ENCODE peak calls at places on chromosomes 2 and 18, in ten cellular contexts. One of them, this sample, is unnamed.

GRCh38 chr2:147288131-147288530 is 556.7 kb upstream of the ACVR2A start:
- DNase-seq in neuronal stem cell: no peak
- DNase-seq in tibial nerve: no peak
- DNase-seq in mammary epithelial cell: peak; percentile 6
- DNase-seq in Panc1: no peak
- DNase-seq in brain microvascular endothelial cell: no peak
- DNase-seq in endodermal cell: no peak
- DNase-seq in spleen: no peak
- DNase-seq in IMR-90: no peak
- DNase-seq in GM23248: no peak
- DNase-seq in this sample: no peak

GRCh38 chr18:51506811-51507210 is 309.3 kb upstream of the MEX3C start:
- DNase-seq in neuronal stem cell: no peak
- DNase-seq in tibial nerve: no peak
- DNase-seq in mammary epithelial cell: no peak
- DNase-seq in Panc1: no peak
- DNase-seq in brain microvascular endothelial cell: no peak
- DNase-seq in endodermal cell: no peak
- DNase-seq in spleen: no peak
- DNase-seq in IMR-90: no peak
- DNase-seq in GM23248: no peak
- DNase-seq in this sample: no peak

GRCh38 chr18:77749189-77749588 is 499.5 kb downstream of the GALR1 start:
- DNase-seq in neuronal stem cell: no peak
- DNase-seq in tibial nerve: no peak
- DNase-seq in mammary epithelial cell: no peak
- DNase-seq in Panc1: no peak
- DNase-seq in brain microvascular endothelial cell: no peak
- DNase-seq in endodermal cell: peak; percentile 84
- DNase-seq in spleen: no peak
- DNase-seq in IMR-90: no peak
- DNase-seq in GM23248: peak; percentile 12
- DNase-seq in this sample: no peak

GRCh38 chr18:34977787-34978532 is 63.3 kb upstream of the MAPRE2 start:
- DNase-seq in neuronal stem cell: no peak
- DNase-seq in tibial nerve: no peak
- DNase-seq in mammary epithelial cell: peak; percentile 66
- DNase-seq in Panc1: no peak
- DNase-seq in brain microvascular endothelial cell: peak; percentile 31
- DNase-seq in endodermal cell: peak; percentile 82
- DNase-seq in spleen: peak; percentile 91
- DNase-seq in IMR-90: peak; percentile 6
- DNase-seq in GM23248: peak; percentile 55
- DNase-seq in this sample: peak; percentile 78

GRCh38 chr18:60100805-60101204 is 201.0 kb downstream of the PMAIP1 start:
- DNase-seq in neuronal stem cell: no peak
- DNase-seq in tibial nerve: no peak
- DNase-seq in mammary epithelial cell: no peak
- DNase-seq in Panc1: no peak
- DNase-seq in brain microvascular endothelial cell: no peak
- DNase-seq in endodermal cell: no peak
- DNase-seq in spleen: no peak
- DNase-seq in IMR-90: no peak
- DNase-seq in GM23248: peak; percentile 0
- DNase-seq in this sample: no peak

GRCh38 chr18:75679347-75679746 is 251.8 kb upstream of the SMIM21 start:
- DNase-seq in neuronal stem cell: no peak
- DNase-seq in tibial nerve: peak; percentile 63
- DNase-seq in mammary epithelial cell: no peak
- DNase-seq in Panc1: no peak
- DNase-seq in brain microvascular endothelial cell: no peak
- DNase-seq in endodermal cell: no peak
- DNase-seq in spleen: no peak
- DNase-seq in IMR-90: no peak
- DNase-seq in GM23248: no peak
- DNase-seq in this sample: no peak

GRCh38 chr2:8380573-8380972 is 301.3 kb upstream of the ID2 start:
- DNase-seq in neuronal stem cell: no peak
- DNase-seq in tibial nerve: no peak
- DNase-seq in mammary epithelial cell: no peak
- DNase-seq in Panc1: no peak
- DNase-seq in brain microvascular endothelial cell: no peak
- DNase-seq in endodermal cell: no peak
- DNase-seq in spleen: no peak
- DNase-seq in IMR-90: no peak
- DNase-seq in GM23248: no peak
- DNase-seq in this sample: no peak

GRCh38 chr18:26489881-26490280 is 58.5 kb downstream of the KCTD1 start:
- DNase-seq in neuronal stem cell: no peak
- DNase-seq in tibial nerve: no peak
- DNase-seq in mammary epithelial cell: no peak
- DNase-seq in Panc1: no peak
- DNase-seq in brain microvascular endothelial cell: peak; percentile 49
- DNase-seq in endodermal cell: no peak
- DNase-seq in spleen: no peak
- DNase-seq in IMR-90: peak; percentile 19
- DNase-seq in GM23248: no peak
- DNase-seq in this sample: no peak

GRCh38 chr2:232532406-232532805 is 6.4 kb downstream of the CHRND start:
- DNase-seq in neuronal stem cell: no peak
- DNase-seq in tibial nerve: no peak
- DNase-seq in mammary epithelial cell: no peak
- DNase-seq in Panc1: no peak
- DNase-seq in brain microvascular endothelial cell: no peak
- DNase-seq in endodermal cell: no peak
- DNase-seq in spleen: peak; percentile 30
- DNase-seq in IMR-90: no peak
- DNase-seq in GM23248: no peak
- DNase-seq in this sample: peak; percentile 24

GRCh38 chr18:74528913-74529312 is 5.4 kb upstream of the CNDP1 start:
- DNase-seq in neuronal stem cell: no peak
- DNase-seq in tibial nerve: no peak
- DNase-seq in mammary epithelial cell: no peak
- DNase-seq in Panc1: no peak
- DNase-seq in brain microvascular endothelial cell: no peak
- DNase-seq in endodermal cell: no peak
- DNase-seq in spleen: no peak
- DNase-seq in IMR-90: no peak
- DNase-seq in GM23248: no peak
- DNase-seq in this sample: no peak

GRCh38 chr2:45014016-45014702 is 4.9 kb upstream of the SIX2 start:
- DNase-seq in neuronal stem cell: no peak
- DNase-seq in tibial nerve: no peak
- DNase-seq in mammary epithelial cell: no peak
- DNase-seq in Panc1: no peak
- DNase-seq in brain microvascular endothelial cell: peak; percentile 45
- DNase-seq in endodermal cell: peak; percentile 93
- DNase-seq in spleen: no peak
- DNase-seq in IMR-90: no peak
- DNase-seq in GM23248: peak; percentile 82
- DNase-seq in this sample: no peak

GRCh38 chr2:175107146-175107545 is 60.9 kb downstream of the ATF2 start:
- DNase-seq in neuronal stem cell: no peak
- DNase-seq in tibial nerve: no peak
- DNase-seq in mammary epithelial cell: no peak
- DNase-seq in Panc1: no peak
- DNase-seq in brain microvascular endothelial cell: no peak
- DNase-seq in endodermal cell: no peak
- DNase-seq in spleen: no peak
- DNase-seq in IMR-90: peak; percentile 68
- DNase-seq in GM23248: no peak
- DNase-seq in this sample: no peak

GRCh38 chr2:118903029-118903351 is 39.0 kb upstream of the MARCO start:
- DNase-seq in neuronal stem cell: no peak
- DNase-seq in tibial nerve: no peak
- DNase-seq in mammary epithelial cell: no peak
- DNase-seq in Panc1: no peak
- DNase-seq in brain microvascular endothelial cell: no peak
- DNase-seq in endodermal cell: no peak
- DNase-seq in spleen: no peak
- DNase-seq in IMR-90: no peak
- DNase-seq in GM23248: no peak
- DNase-seq in this sample: no peak

GRCh38 chr2:139123795-139124194 is 343.6 kb upstream of the NXPH2 start:
- DNase-seq in neuronal stem cell: no peak
- DNase-seq in tibial nerve: no peak
- DNase-seq in mammary epithelial cell: no peak
- DNase-seq in Panc1: no peak
- DNase-seq in brain microvascular endothelial cell: no peak
- DNase-seq in endodermal cell: no peak
- DNase-seq in spleen: no peak
- DNase-seq in IMR-90: no peak
- DNase-seq in GM23248: no peak
- DNase-seq in this sample: no peak

GRCh38 chr18:55272510-55273243 is 313.4 kb upstream of the CCDC68 start:
- DNase-seq in neuronal stem cell: no peak
- DNase-seq in tibial nerve: no peak
- DNase-seq in mammary epithelial cell: no peak
- DNase-seq in Panc1: no peak
- DNase-seq in brain microvascular endothelial cell: no peak
- DNase-seq in endodermal cell: no peak
- DNase-seq in spleen: no peak
- DNase-seq in IMR-90: peak; percentile 84
- DNase-seq in GM23248: peak; percentile 88
- DNase-seq in this sample: no peak
- H3K27ac ChIP-seq in neuronal stem cell: no peak overlapping the region
- H3K27ac ChIP-seq in tibial nerve: no peak overlapping the region
- H3K27ac ChIP-seq in mammary epithelial cell: no peak overlapping the region
- H3K27ac ChIP-seq in Panc1: no peak overlapping the region
- H3K27ac ChIP-seq in brain microvascular endothelial cell: no peak overlapping the region
- H3K27ac ChIP-seq in endodermal cell: no peak overlapping the region
- H3K27ac ChIP-seq in spleen: no peak overlapping the region
- H3K27ac ChIP-seq in IMR-90: peak overlapping the region; percentile 54
- H3K27ac ChIP-seq in GM23248: peak overlapping the region; percentile 88
- H3K27ac ChIP-seq in this sample: no peak overlapping the region

GRCh38 chr2:26717362-26717761 is 24.8 kb downstream of the KCNK3 start:
- DNase-seq in neuronal stem cell: no peak
- DNase-seq in tibial nerve: no peak
- DNase-seq in mammary epithelial cell: no peak
- DNase-seq in Panc1: no peak
- DNase-seq in brain microvascular endothelial cell: no peak
- DNase-seq in endodermal cell: no peak
- DNase-seq in spleen: no peak
- DNase-seq in IMR-90: no peak
- DNase-seq in GM23248: no peak
- DNase-seq in this sample: no peak
- H3K27ac ChIP-seq in neuronal stem cell: no peak overlapping the region
- H3K27ac ChIP-seq in tibial nerve: no peak overlapping the region
- H3K27ac ChIP-seq in mammary epithelial cell: no peak overlapping the region
- H3K27ac ChIP-seq in Panc1: peak overlapping the region; percentile 57
- H3K27ac ChIP-seq in brain microvascular endothelial cell: no peak overlapping the region
- H3K27ac ChIP-seq in endodermal cell: no peak overlapping the region
- H3K27ac ChIP-seq in spleen: no peak overlapping the region
- H3K27ac ChIP-seq in IMR-90: no peak overlapping the region
- H3K27ac ChIP-seq in GM23248: no peak overlapping the region
- H3K27ac ChIP-seq in this sample: no peak overlapping the region

GRCh38 chr2:88133875-88134274 is 6.0 kb upstream of the FABP1 start:
- DNase-seq in neuronal stem cell: no peak
- DNase-seq in tibial nerve: no peak
- DNase-seq in mammary epithelial cell: no peak
- DNase-seq in Panc1: no peak
- DNase-seq in brain microvascular endothelial cell: no peak
- DNase-seq in endodermal cell: no peak
- DNase-seq in spleen: no peak
- DNase-seq in IMR-90: no peak
- DNase-seq in GM23248: no peak
- DNase-seq in this sample: no peak

GRCh38 chr2:88131201-88131998 is 3.5 kb upstream of the FABP1 start:
- DNase-seq in neuronal stem cell: no peak
- DNase-seq in tibial nerve: no peak
- DNase-seq in mammary epithelial cell: no peak
- DNase-seq in Panc1: no peak
- DNase-seq in brain microvascular endothelial cell: no peak
- DNase-seq in endodermal cell: no peak
- DNase-seq in spleen: no peak
- DNase-seq in IMR-90: no peak
- DNase-seq in GM23248: no peak
- DNase-seq in this sample: no peak

GRCh38 chr2:88129313-88129959 is 1.6 kb upstream of the FABP1 start:
- DNase-seq in neuronal stem cell: no peak
- DNase-seq in tibial nerve: no peak
- DNase-seq in mammary epithelial cell: no peak
- DNase-seq in Panc1: no peak
- DNase-seq in brain microvascular endothelial cell: no peak
- DNase-seq in endodermal cell: no peak
- DNase-seq in spleen: no peak
- DNase-seq in IMR-90: no peak
- DNase-seq in GM23248: no peak
- DNase-seq in this sample: no peak

GRCh38 chr2:88128654-88129312 is 921 bp upstream of the FABP1 start:
- DNase-seq in neuronal stem cell: no peak
- DNase-seq in tibial nerve: no peak
- DNase-seq in mammary epithelial cell: no peak
- DNase-seq in Panc1: no peak
- DNase-seq in brain microvascular endothelial cell: no peak
- DNase-seq in endodermal cell: no peak
- DNase-seq in spleen: no peak
- DNase-seq in IMR-90: no peak
- DNase-seq in GM23248: no peak
- DNase-seq in this sample: no peak

DNA sequence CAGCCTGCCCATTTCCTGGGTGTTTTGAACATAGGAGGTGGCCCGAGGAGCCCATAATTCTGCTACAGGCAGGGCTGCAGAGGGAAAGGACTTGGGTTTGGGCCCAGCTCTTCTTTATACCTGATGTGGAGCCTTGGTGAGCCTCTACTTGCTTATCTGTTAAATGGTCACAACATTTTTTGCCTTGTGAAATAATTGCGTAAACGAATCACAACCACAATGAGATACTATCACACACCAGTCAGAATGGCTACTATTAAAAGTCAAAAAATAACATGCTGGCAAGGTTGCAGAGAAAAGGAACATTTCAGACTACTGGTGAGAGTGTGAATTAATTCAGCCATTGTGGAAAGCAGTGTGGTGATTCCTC is 4.1 kb upstream of the FABP1 start:
- DNase-seq in neuronal stem cell: no peak
- DNase-seq in tibial nerve: no peak
- DNase-seq in mammary epithelial cell: no peak
- DNase-seq in Panc1: no peak
- DNase-seq in brain microvascular endothelial cell: no peak
- DNase-seq in endodermal cell: no peak
- DNase-seq in spleen: no peak
- DNase-seq in IMR-90: no peak
- DNase-seq in GM23248: no peak
- DNase-seq in this sample: no peak
- H3K27ac ChIP-seq in neuronal stem cell: no peak overlapping the region
- H3K27ac ChIP-seq in tibial nerve: no peak overlapping the region
- H3K27ac ChIP-seq in mammary epithelial cell: no peak overlapping the region
- H3K27ac ChIP-seq in Panc1: no peak overlapping the region
- H3K27ac ChIP-seq in brain microvascular endothelial cell: no peak overlapping the region
- H3K27ac ChIP-seq in endodermal cell: no peak overlapping the region
- H3K27ac ChIP-seq in spleen: no peak overlapping the region
- H3K27ac ChIP-seq in IMR-90: no peak overlapping the region
- H3K27ac ChIP-seq in GM23248: no peak overlapping the region
- H3K27ac ChIP-seq in this sample: no peak overlapping the region

DNA sequence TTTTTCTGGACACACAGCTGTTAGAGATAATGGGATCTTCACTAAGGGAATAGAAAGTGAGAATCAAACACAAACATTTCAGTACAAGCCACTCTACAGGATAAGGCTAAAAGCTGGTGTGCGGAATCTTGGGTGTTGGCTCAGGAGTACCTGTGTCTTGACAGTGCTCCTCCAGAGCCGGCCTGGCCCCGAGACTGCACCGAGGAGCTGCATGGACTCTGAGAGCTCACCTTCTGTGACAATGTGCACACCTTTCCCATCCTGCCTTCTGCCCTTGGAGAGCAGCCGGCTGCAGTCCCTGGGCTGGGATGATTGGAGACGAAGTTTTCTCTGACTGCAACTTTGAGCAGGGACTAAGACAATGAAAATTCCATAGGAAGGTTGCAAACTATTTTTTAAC is 89.1 kb downstream of the TMEM182 start:
- DNase-seq in neuronal stem cell: no peak
- DNase-seq in tibial nerve: no peak
- DNase-seq in mammary epithelial cell: no peak
- DNase-seq in Panc1: no peak
- DNase-seq in brain microvascular endothelial cell: no peak
- DNase-seq in endodermal cell: no peak
- DNase-seq in spleen: no peak
- DNase-seq in IMR-90: no peak
- DNase-seq in GM23248: no peak
- DNase-seq in this sample: no peak
- H3K27ac ChIP-seq in neuronal stem cell: no peak overlapping the region
- H3K27ac ChIP-seq in tibial nerve: no peak overlapping the region
- H3K27ac ChIP-seq in mammary epithelial cell: no peak overlapping the region
- H3K27ac ChIP-seq in Panc1: no peak overlapping the region
- H3K27ac ChIP-seq in brain microvascular endothelial cell: no peak overlapping the region
- H3K27ac ChIP-seq in endodermal cell: no peak overlapping the region
- H3K27ac ChIP-seq in spleen: no peak overlapping the region
- H3K27ac ChIP-seq in IMR-90: no peak overlapping the region
- H3K27ac ChIP-seq in GM23248: no peak overlapping the region
- H3K27ac ChIP-seq in this sample: no peak overlapping the region